ENCODE peak calls at places on chromosomes 4 and X, in ten cellular contexts. D, P, H, Q, L, O, Z, E, S and K are unnamed samples.

GRCh38 chr4:90120037-90120436 is 7.2 kb upstream of the CCSER1 start:
- DNase-seq in L (no peak), Z (no peak), S (no peak), E (no peak), Q (no peak), P (no peak), O (no peak), H (no peak), D (no peak), K (no peak)

GRCh38 chr4:119136541-119136940 is 909 bp downstream of the MYOZ2 start:
- DNase-seq in Q (no peak), P (no peak), O (no peak), E (no peak), D (no peak), S (peak), Z (no peak), L (no peak), H (no peak), K (no peak)

GRCh38 chr4:120843840-120844527 is 78.5 kb downstream of the PRDM5 start:
- DNase-seq in E (no peak), Q (no peak), P (no peak), D (no peak), Z (no peak), O (no peak), S (no peak), L (peak), H (no peak), K (no peak)

GRCh38 chr4:85147481-85148076 is 181.1 kb upstream of the WDFY3 start:
- DNase-seq in H (no peak), O (no peak), Q (no peak), L (peak), S (peak), E (peak), P (peak), Z (peak), D (peak), K (peak)

GRCh38 chr4:60683357-60683756 is 516.8 kb upstream of the ADGRL3 start:
- DNase-seq in E (no peak), S (peak), Z (peak), Q (no peak), O (no peak), P (no peak), H (no peak), L (no peak), D (no peak), K (no peak)

GRCh38 chrX:24493740-24494543 is 28.9 kb downstream of the PDK3 start:
- DNase-seq in S (no peak), Q (no peak), Z (no peak), L (peak), D (no peak), H (no peak), O (no peak), E (no peak), P (no peak), K (peak)

GRCh38 chr4:75249739-75250138 is 264.5 kb downstream of the RCHY1 start:
- DNase-seq in Q (no peak), D (no peak), S (no peak), H (no peak), P (no peak), L (no peak), O (no peak), E (no peak), Z (no peak), K (no peak)

GRCh38 chr4:100069207-100069606 is 119.1 kb upstream of the H2AZ1 start:
- DNase-seq in S (no peak), Q (no peak), L (no peak), D (no peak), H (no peak), Z (no peak), E (no peak), O (no peak), P (no peak), K (no peak)

GRCh38 chrX:131225078-131225477 is 64.0 kb downstream of the IGSF1 start:
- DNase-seq in E (no peak), H (no peak), S (no peak), L (no peak), O (no peak), Z (no peak), P (no peak), D (no peak), Q (no peak), K (no peak)

GRCh38 chr4:797066-797465 is 28.9 kb downstream of the CPLX1 start:
- DNase-seq in L (no peak), E (no peak), D (no peak), O (no peak), Z (no peak), H (no peak), P (no peak), Q (no peak), S (no peak), K (peak)

GRCh38 chr4:163587867-163588266 is 93.4 kb downstream of the TMA16 start:
- DNase-seq in D (no peak), Z (no peak), Q (no peak), S (peak), H (no peak), L (no peak), P (no peak), O (no peak), E (no peak), K (no peak)

GRCh38 chr4:54540931-54541330 is 116.8 kb upstream of the KIT start:
- DNase-seq in E (no peak), Z (no peak), O (no peak), P (no peak), S (no peak), L (no peak), H (no peak), Q (no peak), D (no peak), K (no peak)

GRCh38 chrX:137052641-137053235 is 18.9 kb upstream of the GPR101 start:
- DNase-seq in S (peak), O (no peak), Q (peak), E (no peak), D (no peak), P (no peak), H (no peak), Z (no peak), L (no peak), K (no peak)

GRCh38 chr4:15149842-15150592 is 147.7 kb downstream of the CPEB2 start:
- DNase-seq in Z (peak), P (peak), Q (no peak), O (peak), S (peak), H (peak), E (peak), L (peak), D (peak), K (peak)

GRCh38 chr4:8613421-8614364 is 21.1 kb downstream of the CPZ start:
- DNase-seq in D (no peak), Q (no peak), S (no peak), O (no peak), L (no peak), E (peak), P (no peak), H (no peak), Z (no peak), K (no peak)

GRCh38 chr4:56728512-56728911 is 47.4 kb upstream of the HOPX start:
- DNase-seq in O (no peak), Z (peak), E (peak), L (peak), H (no peak), Q (no peak), P (peak), S (peak), D (no peak), K (peak)

GRCh38 chr4:21888195-21888976 is 60.2 kb downstream of the KCNIP4 start:
- DNase-seq in Q (no peak), S (peak), P (no peak), E (no peak), O (no peak), D (no peak), Z (peak), L (no peak), H (no peak), K (no peak)